ENCODE peak calls at places on chromosomes 1 and 21, in nine cellular contexts. P is epithelial cell of proximal tubule; B is right atrium auricular region; O is CD8-positive, alpha-beta T cell; W is heart left ventricle; H is left lung; X is mesendoderm; D is CD4-positive, CD25-positive, alpha-beta regulatory T cell; T is Panc1. Y is an unnamed sample.

GRCh38 chr1:91876040-91876470 is 9.9 kb downstream of the TGFBR3 start:
- DNase-seq in P (no peak), B (no peak), O (no peak), W (no peak), H (no peak), X (peak), D (no peak), T (no peak), Y (no peak)

GRCh38 chr1:174998569-174999215 is 1.1 kb upstream of the CACYBP start:
- DNase-seq in P (no peak), B (no peak), O (peak), W (no peak), H (peak), X (peak), D (peak), T (peak), Y (no peak)

GRCh38 chr1:8822383-8823294 is 5.2 kb upstream of the RERE start:
- DNase-seq in P (no peak), B (peak), O (no peak), W (peak), H (no peak), X (peak), D (no peak), T (no peak), Y (no peak)

GRCh38 chr1:219973221-219973620 is 44.9 kb upstream of the SLC30A10 start:
- DNase-seq in P (no peak), B (no peak), O (no peak), W (no peak), H (no peak), X (no peak), D (no peak), T (no peak), Y (no peak)

GRCh38 chr1:18819986-18820790 is 39.3 kb downstream of the TAS1R2 start:
- DNase-seq in P (no peak), B (no peak), O (no peak), W (no peak), H (no peak), X (no peak), D (no peak), T (no peak), Y (no peak)

GRCh38 chr1:14922942-14923341 is 230.6 kb upstream of the TMEM51 start:
- DNase-seq in P (no peak), B (no peak), O (no peak), W (no peak), H (no peak), X (no peak), D (no peak), T (no peak), Y (no peak)

GRCh38 chr1:46804926-46805325 is 6.1 kb downstream of the CYP4B1 start:
- DNase-seq in P (peak), B (peak), O (no peak), W (no peak), H (no peak), X (no peak), D (no peak), T (no peak), Y (no peak)

GRCh38 chr1:162131405-162132321 is 62.2 kb downstream of the NOS1AP start:
- DNase-seq in P (no peak), B (no peak), O (no peak), W (no peak), H (no peak), X (peak), D (no peak), T (no peak), Y (no peak)

GRCh38 chr1:94160811-94161210 is 39.9 kb upstream of the ABCA4 start:
- DNase-seq in P (peak), B (no peak), O (no peak), W (no peak), H (no peak), X (peak), D (no peak), T (no peak), Y (no peak)

GRCh38 chr1:68168545-68169065 is 63.7 kb downstream of the WLS start:
- DNase-seq in P (no peak), B (no peak), O (no peak), W (no peak), H (no peak), X (no peak), D (no peak), T (no peak), Y (no peak)

GRCh38 chr1:118985611-118986290 is 2.4 kb downstream of the TBX15 start:
- DNase-seq in P (no peak), B (no peak), O (no peak), W (no peak), H (no peak), X (peak), D (no peak), T (no peak), Y (no peak)

GRCh38 chr1:61459345-61459744 is 265.6 kb downstream of the TM2D1 start:
- DNase-seq in P (no peak), B (no peak), O (no peak), W (no peak), H (no peak), X (no peak), D (no peak), T (no peak), Y (no peak)

GRCh38 chr1:168719306-168720111 is 9.5 kb downstream of the DPT start:
- DNase-seq in P (peak), B (no peak), O (no peak), W (no peak), H (no peak), X (no peak), D (no peak), T (peak), Y (no peak)

GRCh38 chr1:100448371-100448770 is 89.6 kb upstream of the GPR88 start:
- DNase-seq in P (no peak), B (no peak), O (no peak), W (no peak), H (no peak), X (no peak), D (no peak), T (peak), Y (no peak)

GRCh38 chr1:183995322-183996035 is 42.0 kb downstream of the COLGALT2 start:
- DNase-seq in P (no peak), B (no peak), O (no peak), W (peak), H (peak), X (peak), D (no peak), T (no peak), Y (no peak)

GRCh38 chr1:66725885-66726665 is 26.2 kb upstream of the DYNLT5 start:
- DNase-seq in P (peak), B (peak), O (peak), W (peak), H (no peak), X (peak), D (peak), T (peak), Y (peak)

GRCh38 chr1:169086603-169087455 is 19.7 kb upstream of the ATP1B1 start:
- DNase-seq in P (no peak), B (no peak), O (no peak), W (no peak), H (no peak), X (peak), D (no peak), T (no peak), Y (no peak)

GRCh38 chr1:59302297-59302696 is 5.4 kb downstream of the FGGY start:
- DNase-seq in P (no peak), B (no peak), O (no peak), W (no peak), H (no peak), X (no peak), D (no peak), T (no peak), Y (no peak)

GRCh38 chr1:116472431-116472961 is 98.3 kb downstream of the CD58 start:
- DNase-seq in P (peak), B (no peak), O (no peak), W (no peak), H (no peak), X (peak), D (no peak), T (no peak), Y (no peak)

GRCh38 chr1:43531906-43532584 is 1.4 kb downstream of the PTPRF start:
- DNase-seq in P (no peak), B (no peak), O (no peak), W (no peak), H (peak), X (peak), D (no peak), T (no peak), Y (no peak)

GRCh38 chr1:39925727-39926342 is 24.1 kb upstream of the MYCL start:
- DNase-seq in P (no peak), B (no peak), O (no peak), W (no peak), H (no peak), X (no peak), D (no peak), T (no peak), Y (no peak)

GRCh38 chr1:172431721-172432192 is 11.3 kb downstream of the C1orf105 start:
- DNase-seq in P (no peak), B (no peak), O (peak), W (no peak), H (peak), X (peak), D (peak), T (no peak), Y (no peak)

GRCh38 chr1:204408074-204408507 is 3.5 kb downstream of the PPP1R15B start:
- DNase-seq in P (no peak), B (peak), O (peak), W (peak), H (no peak), X (no peak), D (no peak), T (no peak), Y (no peak)

GRCh38 chr1:219119839-219120238 is 53.8 kb upstream of the LYPLAL1 start:
- DNase-seq in P (no peak), B (no peak), O (no peak), W (no peak), H (no peak), X (no peak), D (no peak), T (no peak), Y (no peak)

GRCh38 chr1:155000475-155000724 is 2.2 kb upstream of the ZBTB7B start:
- DNase-seq in P (no peak), B (no peak), O (no peak), W (no peak), H (no peak), X (no peak), D (no peak), T (no peak), Y (no peak)

GRCh38 chr1:65924471-65924870 is 131.8 kb downstream of the PDE4B start:
- DNase-seq in P (no peak), B (no peak), O (no peak), W (no peak), H (no peak), X (peak), D (no peak), T (no peak), Y (no peak)

GRCh38 chr1:74583365-74583764 is 71.0 kb upstream of the LRRC53 start:
- DNase-seq in P (no peak), B (no peak), O (no peak), W (no peak), H (no peak), X (no peak), D (no peak), T (no peak), Y (no peak)

GRCh38 chr1:74587888-74588287 is 75.5 kb upstream of the LRRC53 start:
- DNase-seq in P (no peak), B (no peak), O (no peak), W (no peak), H (no peak), X (no peak), D (no peak), T (no peak), Y (no peak)

GRCh38 chr1:74590288-74590687 is 77.9 kb upstream of the LRRC53 start:
- DNase-seq in P (no peak), B (no peak), O (no peak), W (no peak), H (no peak), X (no peak), D (no peak), T (no peak), Y (no peak)

GRCh38 chr1:74584185-74584584 is 71.8 kb upstream of the LRRC53 start:
- DNase-seq in P (no peak), B (no peak), O (no peak), W (no peak), H (no peak), X (no peak), D (no peak), T (no peak), Y (no peak)

GRCh38 chr1:74586253-74586897 is 74.0 kb upstream of the LRRC53 start:
- DNase-seq in P (no peak), B (no peak), O (no peak), W (no peak), H (no peak), X (no peak), D (no peak), T (no peak), Y (no peak)
- H3K4me3 ChIP-seq in P (no peak), B (no peak), O (no peak), W (peak), H (no peak), X (no peak), D (peak), T (peak), Y (no peak)

GRCh38 chr1:33470495-33471012 is 1.9 kb upstream of the ZSCAN20 start:
- DNase-seq in P (no peak), B (peak), O (peak), W (peak), H (no peak), X (peak), D (peak), T (no peak), Y (peak)
- H3K4me3 ChIP-seq in P (no peak), B (no peak), O (no peak), W (no peak), H (no peak), X (no peak), D (no peak), T (no peak), Y (no peak)

GRCh38 chr1:203283597-203283996 is 21.7 kb upstream of the BTG2 start:
- DNase-seq in P (no peak), B (no peak), O (no peak), W (no peak), H (no peak), X (no peak), D (no peak), T (no peak), Y (no peak)

GRCh38 chr1:203284411-203285208 is 20.7 kb upstream of the BTG2 start:
- DNase-seq in P (no peak), B (no peak), O (no peak), W (no peak), H (no peak), X (no peak), D (no peak), T (no peak), Y (no peak)

GRCh38 chr1:203281851-203282661 is 23.3 kb upstream of the BTG2 start:
- DNase-seq in P (no peak), B (peak), O (no peak), W (no peak), H (no peak), X (no peak), D (no peak), T (no peak), Y (no peak)

GRCh38 chr1:203281033-203281432 is 24.3 kb upstream of the BTG2 start:
- DNase-seq in P (no peak), B (peak), O (no peak), W (no peak), H (no peak), X (no peak), D (no peak), T (no peak), Y (no peak)

DNA sequence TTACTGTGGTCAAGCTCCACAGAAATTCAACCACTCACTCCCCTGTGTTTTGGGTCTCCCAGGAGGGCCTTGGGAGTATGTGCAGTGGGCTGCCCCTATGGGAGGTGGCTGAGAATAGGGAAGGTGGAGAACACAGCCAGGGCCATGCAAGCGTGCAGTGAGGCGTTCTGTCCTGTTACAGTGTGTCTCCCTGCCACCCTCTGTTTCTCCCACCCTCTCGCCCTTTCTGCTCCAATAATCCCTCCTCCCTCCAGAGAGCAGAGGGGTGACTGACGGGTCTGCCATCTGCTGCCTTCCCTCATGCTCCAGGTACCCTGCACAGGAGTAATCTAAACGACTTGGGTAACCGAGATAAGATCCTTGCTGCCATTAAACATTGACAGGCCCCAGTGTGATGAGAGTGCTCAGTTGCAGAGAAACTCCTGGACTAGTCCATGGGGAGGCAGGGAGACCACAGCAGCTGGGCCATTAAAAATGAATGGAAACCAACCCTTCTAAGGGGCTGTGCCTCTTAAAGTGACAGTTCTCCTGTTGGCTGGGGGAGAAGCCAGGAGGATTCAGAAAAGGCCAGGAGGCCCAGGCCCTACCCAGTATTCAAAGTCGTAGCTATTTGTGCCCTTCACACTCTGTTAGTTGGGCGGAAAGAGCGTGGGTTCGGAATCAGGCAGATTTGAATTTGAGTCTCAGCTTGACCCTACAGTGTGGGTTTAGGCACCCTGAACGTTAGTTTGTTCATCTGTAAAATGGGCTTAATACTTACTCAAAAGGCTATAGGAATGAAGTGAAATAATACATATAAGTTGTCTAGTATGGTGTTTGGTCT is 22.4 kb upstream of the BTG2 start:
- DNase-seq in P (no peak), B (peak), O (no peak), W (no peak), H (no peak), X (no peak), D (no peak), T (no peak), Y (no peak)
- H3K4me3 ChIP-seq in P (no peak), B (no peak), O (no peak), W (no peak), H (no peak), X (no peak), D (no peak), T (no peak), Y (no peak)

GRCh38 chr1:53740621-53741105 is 1.7 kb upstream of the GLIS1 start:
- DNase-seq in P (no peak), B (no peak), O (no peak), W (no peak), H (no peak), X (no peak), D (no peak), T (no peak), Y (no peak)
- H3K4me3 ChIP-seq in P (peak), B (no peak), O (no peak), W (no peak), H (no peak), X (no peak), D (no peak), T (no peak), Y (no peak)

GRCh38 chr1:195766709-195767108 is 841.5 kb downstream of the KCNT2 start:
- DNase-seq in P (no peak), B (no peak), O (no peak), W (no peak), H (no peak), X (no peak), D (no peak), T (no peak), Y (no peak)

GRCh38 chr1:195765099-195765498 is 843.1 kb downstream of the KCNT2 start:
- DNase-seq in P (no peak), B (no peak), O (no peak), W (no peak), H (no peak), X (no peak), D (no peak), T (no peak), Y (no peak)

GRCh38 chr1:195763907-195764183 is 844.4 kb downstream of the KCNT2 start:
- DNase-seq in P (no peak), B (no peak), O (no peak), W (no peak), H (no peak), X (peak), D (no peak), T (no peak), Y (no peak)

GRCh38 chr1:195761102-195761501 is 847.1 kb downstream of the KCNT2 start:
- DNase-seq in P (no peak), B (no peak), O (no peak), W (no peak), H (no peak), X (no peak), D (no peak), T (no peak), Y (no peak)

DNA sequence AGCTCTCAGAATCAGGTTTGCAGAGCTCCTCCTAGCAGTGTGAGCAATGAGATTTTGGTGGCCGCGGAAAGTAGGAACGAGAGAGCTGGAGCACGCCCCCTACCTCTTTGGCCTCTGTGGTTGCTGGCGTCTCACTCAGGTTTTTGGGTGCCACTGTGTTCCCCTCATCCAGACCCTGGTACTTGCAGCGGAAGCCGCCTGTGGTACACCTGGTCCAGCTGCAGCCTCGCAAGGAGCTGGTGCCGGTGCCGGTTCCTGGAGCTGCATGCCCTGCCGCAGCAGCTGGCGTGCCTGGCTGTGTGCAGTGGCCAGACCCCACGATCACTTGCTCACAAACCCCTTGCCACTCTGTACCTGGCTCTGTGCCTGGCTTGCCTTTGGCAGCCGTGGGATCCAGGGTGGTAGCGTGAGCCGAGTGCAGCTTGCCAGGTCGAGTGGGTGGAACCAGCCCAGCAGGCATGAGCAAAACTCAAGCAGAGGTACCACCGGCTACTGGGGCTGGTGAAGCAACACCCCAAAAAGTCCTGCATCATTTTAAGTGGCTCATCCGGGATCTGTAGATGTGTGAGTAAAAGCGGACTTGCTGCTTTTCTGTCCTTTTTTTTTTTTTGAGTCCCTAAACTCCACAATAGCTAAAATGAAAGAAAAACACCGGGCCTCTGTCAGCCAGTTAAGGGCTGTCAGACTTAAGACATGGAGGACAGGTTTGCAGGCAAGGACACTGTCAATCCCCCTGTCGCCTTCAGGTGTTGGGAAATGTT is 844.9 kb downstream of the KCNT2 start:
- DNase-seq in P (no peak), B (no peak), O (no peak), W (no peak), H (peak), X (no peak), D (no peak), T (no peak), Y (no peak)
- H3K4me3 ChIP-seq in P (no peak), B (no peak), O (no peak), W (no peak), H (no peak), X (no peak), D (no peak), T (peak), Y (no peak)

DNA sequence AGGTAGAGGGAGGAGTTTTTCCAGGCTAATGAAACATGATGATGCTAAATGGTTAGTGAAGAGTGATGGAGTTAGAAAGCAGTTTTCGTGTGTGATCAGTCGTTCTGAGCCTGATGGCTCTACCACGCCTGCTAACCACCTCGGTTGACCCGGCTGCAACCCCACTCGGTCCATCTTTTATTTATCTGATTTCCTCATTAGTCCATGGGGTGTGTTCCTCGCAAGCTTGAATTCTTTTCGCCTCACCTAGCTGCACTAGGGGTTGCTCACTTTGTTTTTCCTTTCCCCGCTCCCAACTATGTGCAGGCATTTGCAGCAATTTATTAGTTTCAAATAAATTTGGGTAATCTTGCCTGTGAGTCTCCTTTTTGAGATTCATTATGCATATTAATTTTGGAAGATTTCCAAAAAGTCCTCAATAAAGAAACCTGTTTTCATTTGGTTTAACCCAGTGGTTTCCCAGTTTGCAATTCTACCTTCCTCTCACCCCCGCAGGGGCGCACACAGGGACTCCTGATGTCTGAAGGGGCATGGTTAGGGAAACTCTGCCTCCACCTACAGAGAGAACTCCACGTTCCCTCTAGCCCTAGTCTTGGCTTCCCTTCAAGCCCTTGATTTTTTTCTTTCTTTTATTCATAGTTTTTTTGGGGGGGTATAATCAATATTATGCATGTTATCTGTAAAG is 12.6 kb downstream of the B3GALT5 start:
- DNase-seq in P (no peak), B (no peak), O (no peak), W (no peak), H (no peak), X (no peak), D (no peak), T (no peak), Y (no peak)
- H3K4me3 ChIP-seq in P (no peak), B (no peak), O (no peak), W (no peak), H (no peak), X (no peak), D (no peak), T (no peak), Y (no peak)